ENCODE peak calls at places on chromosome 1, in seven cellular contexts. F, E, M, Z, J, S and H are unnamed samples.

GRCh38 chr1:5821496-5822176 is 170.6 kb downstream of the NPHP4 start:
- DNase-seq in F (no peak), E (no peak), M (no peak), Z (no peak), J (no peak), S (no peak), H (no peak)

GRCh38 chr1:172835834-172836233 is 176.9 kb downstream of the FASLG start:
- DNase-seq in F (no peak), E (no peak), M (no peak), Z (no peak), J (no peak), S (no peak), H (no peak)

GRCh38 chr1:211285196-211285595 is 26.0 kb downstream of the RCOR3 start:
- DNase-seq in F (no peak), E (no peak), M (no peak), Z (no peak), J (no peak), S (no peak), H (no peak)

GRCh38 chr1:155208656-155209372 is at the start of gene MTX1:
- DNase-seq in F (peak; percentile 87), E (peak; percentile 85), M (peak; percentile 96), Z (peak; percentile 96), J (peak; percentile 93), S (peak; percentile 84), H (peak; percentile 97)

GRCh38 chr1:31791131-31791858 is 24.5 kb downstream of the SPOCD1 start:
- DNase-seq in F (no peak), E (peak; percentile 27), M (peak; percentile 42), Z (no peak), J (no peak), S (no peak), H (peak; percentile 58)

GRCh38 chr1:220876511-220877347 is 2.5 kb upstream of the HLX start:
- DNase-seq in F (no peak), E (no peak), M (peak; percentile 76), Z (peak; percentile 64), J (peak; percentile 65), S (no peak), H (peak; percentile 62)

GRCh38 chr1:230149751-230150584 is 82.9 kb downstream of the GALNT2 start:
- DNase-seq in F (no peak), E (no peak), M (no peak), Z (no peak), J (no peak), S (no peak), H (no peak)

GRCh38 chr1:155648207-155649147 is 38.5 kb downstream of the MSTO1 start:
- DNase-seq in F (no peak), E (no peak), M (peak; percentile 47), Z (no peak), J (peak; percentile 17), S (no peak), H (peak; percentile 60)

DNA sequence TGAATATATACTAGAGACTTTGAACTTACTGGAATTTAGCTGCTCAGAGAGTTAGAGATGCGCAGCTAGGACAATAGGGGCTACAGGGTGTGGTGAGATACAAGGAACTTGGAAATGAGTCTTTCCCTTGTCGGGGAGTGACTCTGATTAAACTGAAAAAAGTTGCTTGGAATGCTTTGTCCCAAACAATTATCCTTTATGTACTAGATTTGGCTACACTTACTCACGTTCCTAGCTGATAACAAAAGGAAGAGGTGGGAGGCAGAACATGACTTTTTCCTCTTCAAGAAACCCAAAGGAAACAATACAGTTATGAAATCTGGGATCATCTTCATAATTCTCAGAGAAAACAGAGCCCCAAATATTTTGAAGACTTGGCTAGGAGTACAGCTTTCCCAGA is 6.9 kb upstream of the CGN start:
- DNase-seq in F (no peak), E (no peak), M (no peak), Z (no peak), J (no peak), S (no peak), H (no peak)
- H3K27ac ChIP-seq in F (no peak overlapping the region), E (no peak overlapping the region), M (no peak overlapping the region), Z (no peak overlapping the region), J (no peak overlapping the region), S (no peak overlapping the region), H (no peak overlapping the region)

DNA sequence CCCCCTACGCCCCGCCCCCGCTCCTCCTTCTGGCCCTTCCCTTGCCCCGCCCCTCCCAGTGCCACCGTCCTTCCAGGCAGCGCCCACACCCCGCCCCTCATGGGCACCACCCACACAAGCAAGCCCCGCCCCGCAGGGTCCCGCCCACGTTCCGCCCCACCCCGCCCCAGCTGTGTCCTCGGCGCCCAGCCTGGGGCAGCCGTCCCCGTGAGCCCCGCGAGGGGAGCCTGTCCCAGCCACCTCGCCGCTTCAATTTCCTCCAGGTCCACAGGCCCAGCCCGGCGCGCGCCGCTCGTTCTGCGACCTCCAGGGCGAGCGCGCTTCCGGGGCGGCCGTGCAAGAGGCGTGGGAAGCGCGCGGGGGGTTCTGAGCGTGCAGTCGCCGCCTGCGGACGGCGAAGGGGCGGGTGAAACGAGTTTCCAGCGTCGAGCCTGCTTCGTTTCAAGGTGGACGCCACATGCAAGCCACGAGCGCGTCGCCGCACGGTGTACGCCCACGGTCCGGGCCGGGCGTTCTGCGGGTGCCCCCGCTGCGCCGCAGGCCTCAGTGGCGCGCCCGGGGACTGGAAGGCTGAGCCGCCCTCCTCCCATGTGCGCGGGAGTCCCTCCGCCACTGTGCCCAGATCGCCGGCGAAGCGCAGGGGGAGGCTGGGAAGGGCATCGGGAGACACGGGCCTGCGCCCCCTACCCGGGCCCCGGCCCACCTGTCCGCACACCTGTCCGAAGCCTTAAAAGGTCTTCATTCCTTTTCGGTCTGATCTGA is 10.8 kb upstream of the FAAP20 start:
- DNase-seq in F (peak; percentile 96), E (peak; percentile 96), M (peak; percentile 98), Z (peak; percentile 97), J (peak; percentile 97), S (peak; percentile 96), H (peak; percentile 98)
- H3K27ac ChIP-seq in F (peak overlapping the region; percentile 38), E (peak overlapping the region; percentile 58), M (peak overlapping the region; percentile 58), Z (peak overlapping the region; percentile 80), J (peak overlapping the region; percentile 4), S (peak overlapping the region; percentile 47), H (peak overlapping the region; percentile 90)

GRCh38 chr1:234944439-234945369 is 183.9 kb downstream of the TOMM20 start:
- DNase-seq in F (no peak), E (no peak), M (no peak), Z (no peak), J (no peak), S (no peak), H (no peak)

GRCh38 chr1:234953655-234954420 is 174.8 kb downstream of the TOMM20 start:
- DNase-seq in F (no peak), E (no peak), M (no peak), Z (no peak), J (no peak), S (no peak), H (no peak)

GRCh38 chr1:234954613-234955012 is 174.0 kb downstream of the TOMM20 start:
- DNase-seq in F (no peak), E (no peak), M (no peak), Z (no peak), J (no peak), S (no peak), H (no peak)

GRCh38 chr1:234955107-234955731 is 173.4 kb downstream of the TOMM20 start:
- DNase-seq in F (no peak), E (no peak), M (peak; percentile 88), Z (peak; percentile 83), J (no peak), S (no peak), H (no peak)

DNA sequence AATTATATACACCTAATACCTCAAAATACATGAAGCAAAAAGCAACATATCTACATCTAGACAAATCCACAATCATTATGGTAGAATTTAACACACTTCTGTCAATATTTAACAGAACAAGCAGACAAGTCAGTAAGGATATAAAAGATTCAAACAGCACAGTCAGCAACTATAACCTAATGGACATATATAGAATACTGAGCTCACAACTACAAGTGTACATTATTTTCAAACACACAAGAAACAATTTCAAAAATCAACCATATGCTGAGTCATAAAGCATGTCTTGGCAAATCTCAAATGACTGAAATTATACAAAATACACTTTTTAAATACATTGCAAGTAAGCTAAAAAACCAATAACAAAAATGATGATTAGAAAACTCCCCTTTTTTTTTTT is 178.0 kb downstream of the TOMM20 start:
- DNase-seq in F (no peak), E (no peak), M (no peak), Z (no peak), J (no peak), S (no peak), H (no peak)
- H3K27ac ChIP-seq in F (no peak overlapping the region), E (no peak overlapping the region), M (no peak overlapping the region), Z (no peak overlapping the region), J (no peak overlapping the region), S (no peak overlapping the region), H (no peak overlapping the region)

GRCh38 chr1:9253706-9254105 is 19.1 kb downstream of the H6PD start:
- DNase-seq in F (no peak), E (no peak), M (no peak), Z (no peak), J (peak; percentile 64), S (no peak), H (no peak)

GRCh38 chr1:9251501-9251900 is 16.9 kb downstream of the H6PD start:
- DNase-seq in F (no peak), E (no peak), M (no peak), Z (no peak), J (no peak), S (no peak), H (no peak)

GRCh38 chr1:9250336-9250585 is 15.7 kb downstream of the H6PD start:
- DNase-seq in F (no peak), E (no peak), M (no peak), Z (no peak), J (no peak), S (no peak), H (no peak)

GRCh38 chr1:9250586-9251381 is 16.2 kb downstream of the H6PD start:
- DNase-seq in F (no peak), E (no peak), M (no peak), Z (no peak), J (no peak), S (no peak), H (peak; percentile 83)

DNA sequence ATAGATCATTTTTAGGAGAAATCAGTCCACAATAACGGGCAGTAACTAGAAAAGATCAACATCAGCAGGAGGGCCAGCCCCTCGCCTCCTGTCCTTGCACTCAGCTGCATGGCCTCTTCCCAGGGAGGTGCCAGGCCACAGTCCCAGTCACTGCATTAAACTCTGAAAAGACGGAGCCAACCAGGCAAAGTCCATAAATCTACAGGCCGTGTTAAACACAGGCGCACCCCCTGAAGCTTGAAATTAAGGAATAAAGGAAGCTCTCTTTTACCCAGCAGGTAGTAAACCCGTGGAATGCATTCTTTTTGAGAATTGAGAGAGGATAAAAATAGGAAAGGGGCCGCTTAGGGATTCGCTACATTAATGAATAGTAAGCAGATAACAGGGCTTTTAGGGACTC is 18.4 kb downstream of the H6PD start:
- DNase-seq in F (no peak), E (no peak), M (no peak), Z (no peak), J (no peak), S (no peak), H (no peak)
- H3K27ac ChIP-seq in F (no peak overlapping the region), E (peak overlapping the region; percentile 30), M (no peak overlapping the region), Z (peak overlapping the region; percentile 68), J (peak overlapping the region; percentile 52), S (no peak overlapping the region), H (no peak overlapping the region)